ENCODE peak calls at places on chromosomes 5 and 9, in nine cellular contexts. One of them, this sample, is unnamed.

GRCh38 chr5:1536298-1537165 is 12.8 kb upstream of the LPCAT1 start:
- DNase-seq in stimulated activated CD4-positive, alpha-beta T cell treated with anti-CD3 and anti-CD28 coated beads, Interleukin-4, amount 100 ng/mL, for 4 hours: peak
- DNase-seq in cardiac muscle cell: no peak
- DNase-seq in HS-5: no peak
- DNase-seq in caudate nucleus: no peak
- DNase-seq in GM03348: no peak
- DNase-seq in activated CD4-positive, alpha-beta T cell treated with anti-CD3 and anti-CD28 coated beads, Interleukin-2, amount 50 U/mL, for 1 hour: peak
- DNase-seq in T-helper 1 cell: peak
- DNase-seq in ELR: peak
- DNase-seq in this sample: peak

GRCh38 chr9:133877327-133877726 is 114.8 kb downstream of the VAV2 start:
- DNase-seq in stimulated activated CD4-positive, alpha-beta T cell treated with anti-CD3 and anti-CD28 coated beads, Interleukin-4, amount 100 ng/mL, for 4 hours: no peak
- DNase-seq in cardiac muscle cell: no peak
- DNase-seq in HS-5: no peak
- DNase-seq in caudate nucleus: no peak
- DNase-seq in GM03348: no peak
- DNase-seq in activated CD4-positive, alpha-beta T cell treated with anti-CD3 and anti-CD28 coated beads, Interleukin-2, amount 50 U/mL, for 1 hour: no peak
- DNase-seq in T-helper 1 cell: no peak
- DNase-seq in ELR: no peak
- DNase-seq in this sample: no peak

GRCh38 chr5:129271309-129271708 is 176.8 kb downstream of the ISOC1 start:
- DNase-seq in stimulated activated CD4-positive, alpha-beta T cell treated with anti-CD3 and anti-CD28 coated beads, Interleukin-4, amount 100 ng/mL, for 4 hours: no peak
- DNase-seq in cardiac muscle cell: peak
- DNase-seq in HS-5: no peak
- DNase-seq in caudate nucleus: no peak
- DNase-seq in GM03348: peak
- DNase-seq in activated CD4-positive, alpha-beta T cell treated with anti-CD3 and anti-CD28 coated beads, Interleukin-2, amount 50 U/mL, for 1 hour: no peak
- DNase-seq in T-helper 1 cell: no peak
- DNase-seq in ELR: peak
- DNase-seq in this sample: no peak

GRCh38 chr5:106408141-106408540 is 1262.6 kb downstream of the EFNA5 start:
- DNase-seq in stimulated activated CD4-positive, alpha-beta T cell treated with anti-CD3 and anti-CD28 coated beads, Interleukin-4, amount 100 ng/mL, for 4 hours: no peak
- DNase-seq in cardiac muscle cell: no peak
- DNase-seq in HS-5: no peak
- DNase-seq in caudate nucleus: no peak
- DNase-seq in GM03348: no peak
- DNase-seq in activated CD4-positive, alpha-beta T cell treated with anti-CD3 and anti-CD28 coated beads, Interleukin-2, amount 50 U/mL, for 1 hour: no peak
- DNase-seq in T-helper 1 cell: no peak
- DNase-seq in ELR: no peak
- DNase-seq in this sample: no peak

GRCh38 chr5:141373673-141374317 is at the start of gene PCDHGA6:
- DNase-seq in stimulated activated CD4-positive, alpha-beta T cell treated with anti-CD3 and anti-CD28 coated beads, Interleukin-4, amount 100 ng/mL, for 4 hours: no peak
- DNase-seq in cardiac muscle cell: no peak
- DNase-seq in HS-5: no peak
- DNase-seq in caudate nucleus: no peak
- DNase-seq in GM03348: peak
- DNase-seq in activated CD4-positive, alpha-beta T cell treated with anti-CD3 and anti-CD28 coated beads, Interleukin-2, amount 50 U/mL, for 1 hour: no peak
- DNase-seq in T-helper 1 cell: no peak
- DNase-seq in ELR: peak
- DNase-seq in this sample: no peak

GRCh38 chr9:121059998-121060636 is 10.0 kb upstream of the C5 start:
- DNase-seq in stimulated activated CD4-positive, alpha-beta T cell treated with anti-CD3 and anti-CD28 coated beads, Interleukin-4, amount 100 ng/mL, for 4 hours: no peak
- DNase-seq in cardiac muscle cell: peak
- DNase-seq in HS-5: no peak
- DNase-seq in caudate nucleus: no peak
- DNase-seq in GM03348: peak
- DNase-seq in activated CD4-positive, alpha-beta T cell treated with anti-CD3 and anti-CD28 coated beads, Interleukin-2, amount 50 U/mL, for 1 hour: no peak
- DNase-seq in T-helper 1 cell: peak
- DNase-seq in ELR: peak
- DNase-seq in this sample: peak

GRCh38 chr9:107624216-107624948 is 134.8 kb upstream of the KLF4 start:
- DNase-seq in stimulated activated CD4-positive, alpha-beta T cell treated with anti-CD3 and anti-CD28 coated beads, Interleukin-4, amount 100 ng/mL, for 4 hours: no peak
- DNase-seq in cardiac muscle cell: no peak
- DNase-seq in HS-5: no peak
- DNase-seq in caudate nucleus: no peak
- DNase-seq in GM03348: peak
- DNase-seq in activated CD4-positive, alpha-beta T cell treated with anti-CD3 and anti-CD28 coated beads, Interleukin-2, amount 50 U/mL, for 1 hour: no peak
- DNase-seq in T-helper 1 cell: no peak
- DNase-seq in ELR: peak
- DNase-seq in this sample: peak

GRCh38 chr9:18115131-18115530 is 358.8 kb upstream of the ADAMTSL1 start:
- DNase-seq in stimulated activated CD4-positive, alpha-beta T cell treated with anti-CD3 and anti-CD28 coated beads, Interleukin-4, amount 100 ng/mL, for 4 hours: no peak
- DNase-seq in cardiac muscle cell: no peak
- DNase-seq in HS-5: no peak
- DNase-seq in caudate nucleus: no peak
- DNase-seq in GM03348: no peak
- DNase-seq in activated CD4-positive, alpha-beta T cell treated with anti-CD3 and anti-CD28 coated beads, Interleukin-2, amount 50 U/mL, for 1 hour: no peak
- DNase-seq in T-helper 1 cell: no peak
- DNase-seq in ELR: no peak
- DNase-seq in this sample: no peak

GRCh38 chr9:27382989-27383388 is 86.0 kb upstream of the EQTN start:
- DNase-seq in stimulated activated CD4-positive, alpha-beta T cell treated with anti-CD3 and anti-CD28 coated beads, Interleukin-4, amount 100 ng/mL, for 4 hours: no peak
- DNase-seq in cardiac muscle cell: no peak
- DNase-seq in HS-5: no peak
- DNase-seq in caudate nucleus: no peak
- DNase-seq in GM03348: no peak
- DNase-seq in activated CD4-positive, alpha-beta T cell treated with anti-CD3 and anti-CD28 coated beads, Interleukin-2, amount 50 U/mL, for 1 hour: no peak
- DNase-seq in T-helper 1 cell: no peak
- DNase-seq in ELR: no peak
- DNase-seq in this sample: no peak